ENCODE peak calls at places on chromosomes 12 and 14, in five cellular contexts. A, X, W, Q and K are unnamed samples.

GRCh38 chr12:46983959-46984833 is 95.2 kb upstream of the PCED1B start:
- DNase-seq in W (peak; percentile 76), Q (peak; percentile 53), A (peak; percentile 75), X (peak; percentile 27), K (peak; percentile 70)

GRCh38 chr14:90970167-90970600 is 90.3 kb downstream of the RPS6KA5 start:
- DNase-seq in X (no peak), W (no peak), Q (no peak), A (peak; percentile 12), K (peak; percentile 35)

GRCh38 chr14:70684030-70684429 is 42.3 kb downstream of the TTC9 start:
- DNase-seq in X (no peak), A (no peak), W (no peak), Q (no peak), K (no peak)

GRCh38 chr12:75350413-75350812 is 15.9 kb downstream of the GLIPR1L1 start:
- DNase-seq in A (no peak), W (no peak), X (no peak), Q (no peak), K (no peak)

GRCh38 chr14:25095784-25096390 is 45.9 kb upstream of the STXBP6 start:
- DNase-seq in Q (no peak), A (no peak), W (no peak), X (no peak), K (no peak)

GRCh38 chr12:47783024-47783755 is 10.2 kb downstream of the SLC48A1 start:
- DNase-seq in X (no peak), A (no peak), W (no peak), Q (no peak), K (no peak)

GRCh38 chr12:3218150-3218845 is 141.1 kb downstream of the TSPAN9 start:
- DNase-seq in W (no peak), X (no peak), Q (no peak), A (peak; percentile 78), K (peak; percentile 81)

GRCh38 chr12:57726151-57726883 is 12.2 kb downstream of the AGAP2 start:
- DNase-seq in A (peak; percentile 76), W (peak; percentile 93), X (peak; percentile 78), Q (peak; percentile 95), K (peak; percentile 83)

GRCh38 chr12:1330475-1330827 is 263.9 kb downstream of the FBXL14 start:
- DNase-seq in X (no peak), Q (no peak), A (no peak), W (no peak), K (no peak)

GRCh38 chr14:80419339-80419738 is 208.0 kb upstream of the DIO2 start:
- DNase-seq in X (no peak), W (no peak), A (no peak), Q (no peak), K (no peak)

GRCh38 chr14:81737938-81738337 is 204.3 kb upstream of the SEL1L start:
- DNase-seq in Q (no peak), X (no peak), W (no peak), A (no peak), K (no peak)

GRCh38 chr12:58521796-58522195 is 398.5 kb downstream of the LRIG3 start:
- DNase-seq in W (no peak), X (no peak), A (no peak), Q (no peak), K (no peak)

GRCh38 chr14:53109028-53109687 is 44.0 kb downstream of the DDHD1 start:
- DNase-seq in X (no peak), Q (no peak), A (no peak), W (no peak), K (peak; percentile 38)

GRCh38 chr14:76112889-76113611 is 38.7 kb upstream of the GPATCH2L start:
- DNase-seq in X (peak; percentile 9), A (no peak), W (peak; percentile 75), Q (peak; percentile 62), K (no peak)

GRCh38 chr12:24864796-24865125 is 84.1 kb downstream of the BCAT1 start:
- DNase-seq in W (no peak), X (no peak), Q (no peak), A (peak; percentile 60), K (peak; percentile 49)

GRCh38 chr14:50013198-50013918 is 103.0 kb downstream of the VCPKMT start:
- DNase-seq in A (no peak), Q (no peak), W (no peak), X (no peak), K (no peak)

GRCh38 chr12:3316776-3317480 is 174.1 kb upstream of the PRMT8 start:
- DNase-seq in A (no peak), W (no peak), X (no peak), Q (no peak), K (no peak)

GRCh38 chr12:65824314-65824563 is at the start of gene HMGA2:
- DNase-seq in Q (peak; percentile 75), A (peak; percentile 84), X (peak; percentile 72), W (no peak), K (no peak)

GRCh38 chr12:125142601-125143000 is 77.4 kb downstream of the AACS start:
- DNase-seq in X (no peak), A (no peak), W (no peak), Q (no peak), K (no peak)

GRCh38 chr14:71521736-71522135 is 410.5 kb upstream of the RGS6 start:
- DNase-seq in W (no peak), A (no peak), Q (no peak), X (no peak), K (no peak)

GRCh38 chr14:104037074-104037473 is 48.4 kb upstream of the ASPG start:
- DNase-seq in A (no peak), Q (no peak), X (no peak), W (no peak), K (no peak)

GRCh38 chr14:42112108-42112507 is 505.4 kb downstream of the LRFN5 start:
- DNase-seq in Q (no peak), W (no peak), A (peak; percentile 41), X (no peak), K (peak; percentile 31)

GRCh38 chr12:1529862-1530591 is 64.4 kb downstream of the FBXL14 start:
- DNase-seq in A (no peak), Q (no peak), W (peak; percentile 51), X (no peak), K (peak; percentile 20)

GRCh38 chr14:103232338-103232808 is 101.7 kb upstream of the EIF5 start:
- DNase-seq in Q (no peak), X (no peak), A (no peak), W (no peak), K (no peak)

GRCh38 chr12:129605666-129606065 is 298.2 kb downstream of the TMEM132D start:
- DNase-seq in X (no peak), A (no peak), W (no peak), Q (no peak), K (no peak)

GRCh38 chr12:129610601-129611120 is 293.2 kb downstream of the TMEM132D start:
- DNase-seq in X (no peak), W (no peak), Q (no peak), A (no peak), K (no peak)

GRCh38 chr12:129606239-129606638 is 297.6 kb downstream of the TMEM132D start:
- DNase-seq in W (no peak), X (no peak), A (no peak), Q (no peak), K (no peak)

GRCh38 chr12:129607756-129608155 is 296.1 kb downstream of the TMEM132D start:
- DNase-seq in Q (no peak), A (no peak), W (no peak), X (no peak), K (no peak)

GRCh38 chr12:129607293-129607692 is 296.5 kb downstream of the TMEM132D start:
- DNase-seq in Q (no peak), X (peak; percentile 71), W (no peak), A (no peak), K (no peak)
- H2BK15ac ChIP-seq in Q (no peak overlapping the region), X (no peak overlapping the region), W (no peak overlapping the region), A (no peak overlapping the region), K (no peak overlapping the region)

GRCh38 chr12:26451763-26452162 is 256.4 kb downstream of the SSPN start:
- DNase-seq in Q (no peak), A (peak; percentile 36), X (no peak), W (no peak), K (no peak)

GRCh38 chr12:26441434-26441833 is 246.1 kb downstream of the SSPN start:
- DNase-seq in Q (no peak), A (no peak), X (no peak), W (no peak), K (no peak)

GRCh38 chr12:26443309-26443708 is 247.9 kb downstream of the SSPN start:
- DNase-seq in A (no peak), X (no peak), Q (no peak), W (no peak), K (no peak)

DNA sequence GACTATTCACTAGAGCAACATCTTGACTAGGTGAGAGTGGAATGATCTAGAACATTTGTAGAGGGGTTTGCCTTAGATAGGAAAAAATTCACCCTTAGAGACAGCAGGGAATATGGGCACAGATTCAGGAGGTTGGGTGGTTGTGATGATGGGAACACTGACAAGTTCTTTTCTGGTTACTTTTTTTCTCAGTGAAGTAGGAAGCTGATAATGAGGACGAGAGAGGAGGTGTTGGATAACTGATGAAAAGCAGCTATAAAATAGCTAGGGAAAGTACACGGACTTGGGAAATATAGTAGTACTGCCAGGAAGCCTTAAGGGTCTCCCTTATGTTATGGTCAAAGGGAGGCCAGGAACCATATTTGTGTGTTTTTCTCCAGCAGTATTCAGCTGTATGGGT is 250.5 kb downstream of the SSPN start:
- DNase-seq in A (no peak), Q (no peak), X (no peak), W (no peak), K (no peak)
- H3K9ac ChIP-seq in A (no peak overlapping the region), Q (no peak overlapping the region), X (no peak overlapping the region), W (no peak overlapping the region), K (no peak overlapping the region)

GRCh38 chr12:113420996-113421595 is 1.1 kb upstream of the SDSL start:
- DNase-seq in Q (no peak), X (no peak), W (no peak), A (no peak), K (no peak)

GRCh38 chr12:113422929-113423669 is 919 bp downstream of the SDSL start:
- DNase-seq in X (no peak), W (no peak), A (peak; percentile 9), Q (no peak), K (peak; percentile 42)

GRCh38 chr12:113424915-113425823 is 3.0 kb downstream of the SDSL start:
- DNase-seq in A (peak; percentile 48), X (peak; percentile 52), Q (peak; percentile 94), W (peak; percentile 86), K (peak; percentile 58)

GRCh38 chr12:113425960-113426453 is 3.8 kb downstream of the SDSL start:
- DNase-seq in A (no peak), W (peak; percentile 78), Q (peak; percentile 81), X (no peak), K (no peak)

GRCh38 chr12:113422030-113422900 is at the start of gene SDSL:
- DNase-seq in W (peak; percentile 60), X (peak; percentile 21), Q (no peak), A (peak; percentile 80), K (peak; percentile 86)
- H3K14ac ChIP-seq in W (no peak within 1 kb of the TSS), X (no peak within 1 kb of the TSS), Q (no peak within 1 kb of the TSS), A (peak within 1 kb of the TSS; percentile 66), K (no peak within 1 kb of the TSS)

GRCh38 chr12:67621926-67622325 is 26.6 kb upstream of the DYRK2 start:
- DNase-seq in X (no peak), Q (no peak), A (no peak), W (no peak), K (no peak)

GRCh38 chr12:67621112-67621511 is 27.4 kb upstream of the DYRK2 start:
- DNase-seq in W (no peak), A (no peak), Q (no peak), X (no peak), K (peak; percentile 28)

GRCh38 chr12:67617619-67618018 is 30.9 kb upstream of the DYRK2 start:
- DNase-seq in A (no peak), X (peak; percentile 21), Q (no peak), W (no peak), K (no peak)

GRCh38 chr12:67623259-67623658 is 25.3 kb upstream of the DYRK2 start:
- DNase-seq in A (no peak), X (no peak), Q (no peak), W (no peak), K (no peak)

GRCh38 chr12:67618303-67618702 is 30.2 kb upstream of the DYRK2 start:
- DNase-seq in A (no peak), Q (no peak), W (no peak), X (no peak), K (no peak)
- H2BK15ac ChIP-seq in A (no peak overlapping the region), Q (no peak overlapping the region), W (no peak overlapping the region), X (no peak overlapping the region), K (no peak overlapping the region)